ENCODE peak calls at places on chromosomes 1 and 21, in five cellular contexts. One of them, this sample, is unnamed. For H3K4me1, the result is how much of the 10 kb centered on the place peaks cover.

GRCh38 chr1:39204441-39205081 is at the start of gene MACF1:
- DNase-seq in sigmoid colon: peak
- DNase-seq in stomach: peak
- DNase-seq in tibial artery: peak
- DNase-seq in tibial nerve: peak
- DNase-seq in this sample: no peak

GRCh38 chr1:37484325-37485051 is 10.1 kb downstream of the ZC3H12A start:
- DNase-seq in stomach: peak
- DNase-seq in sigmoid colon: no peak
- DNase-seq in tibial nerve: no peak
- DNase-seq in tibial artery: peak
- DNase-seq in this sample: no peak

GRCh38 chr1:8348777-8349472 is 31.0 kb downstream of the SLC45A1 start:
- DNase-seq in tibial artery: peak
- DNase-seq in sigmoid colon: no peak
- DNase-seq in tibial nerve: no peak
- DNase-seq in stomach: peak
- DNase-seq in this sample: peak

GRCh38 chr1:79737193-79737592 is 730.7 kb upstream of the ADGRL4 start:
- DNase-seq in sigmoid colon: no peak
- DNase-seq in tibial nerve: no peak
- DNase-seq in tibial artery: no peak
- DNase-seq in stomach: no peak
- DNase-seq in this sample: no peak

GRCh38 chr1:231938651-231939050 is 312.1 kb downstream of the DISC1 start:
- DNase-seq in stomach: no peak
- DNase-seq in sigmoid colon: no peak
- DNase-seq in tibial nerve: no peak
- DNase-seq in tibial artery: no peak
- DNase-seq in this sample: no peak

GRCh38 chr1:70863256-70863655 is 184.4 kb downstream of the PTGER3 start:
- DNase-seq in sigmoid colon: no peak
- DNase-seq in tibial artery: no peak
- DNase-seq in tibial nerve: no peak
- DNase-seq in stomach: no peak
- DNase-seq in this sample: no peak

GRCh38 chr1:172960454-172961208 is 90.1 kb downstream of the TNFSF18 start:
- DNase-seq in tibial artery: no peak
- DNase-seq in stomach: peak
- DNase-seq in tibial nerve: no peak
- DNase-seq in sigmoid colon: no peak
- DNase-seq in this sample: no peak

GRCh38 chr1:94236021-94236491 is 1.3 kb downstream of the ARHGAP29 start:
- DNase-seq in sigmoid colon: no peak
- DNase-seq in tibial nerve: no peak
- DNase-seq in tibial artery: no peak
- DNase-seq in stomach: no peak
- DNase-seq in this sample: no peak

GRCh38 chr1:111516008-111516535 is 12.6 kb upstream of the ADORA3 start:
- DNase-seq in tibial nerve: no peak
- DNase-seq in stomach: peak
- DNase-seq in tibial artery: peak
- DNase-seq in sigmoid colon: peak
- DNase-seq in this sample: peak

GRCh38 chr1:151639466-151639865 is 27.6 kb downstream of the SNX27 start:
- DNase-seq in tibial nerve: no peak
- DNase-seq in tibial artery: no peak
- DNase-seq in sigmoid colon: no peak
- DNase-seq in stomach: no peak
- DNase-seq in this sample: peak

GRCh38 chr1:248814351-248814750 is 11.4 kb downstream of the SH3BP5L start:
- DNase-seq in sigmoid colon: no peak
- DNase-seq in tibial artery: no peak
- DNase-seq in tibial nerve: no peak
- DNase-seq in stomach: no peak
- DNase-seq in this sample: no peak

GRCh38 chr1:39105061-39105840 is 79.1 kb downstream of the NDUFS5 start:
- DNase-seq in tibial artery: peak
- DNase-seq in sigmoid colon: peak
- DNase-seq in stomach: peak
- DNase-seq in tibial nerve: peak
- DNase-seq in this sample: peak

GRCh38 chr1:198171667-198172294 is 15.0 kb downstream of the NEK7 start:
- DNase-seq in tibial nerve: no peak
- DNase-seq in sigmoid colon: no peak
- DNase-seq in stomach: no peak
- DNase-seq in tibial artery: no peak
- DNase-seq in this sample: no peak

GRCh38 chr1:244074559-244075171 is 23.6 kb downstream of the ZBTB18 start:
- DNase-seq in tibial nerve: no peak
- DNase-seq in stomach: peak
- DNase-seq in sigmoid colon: no peak
- DNase-seq in tibial artery: no peak
- DNase-seq in this sample: no peak

GRCh38 chr1:219324171-219324570 is 150.5 kb downstream of the LYPLAL1 start:
- DNase-seq in sigmoid colon: no peak
- DNase-seq in tibial nerve: no peak
- DNase-seq in tibial artery: no peak
- DNase-seq in stomach: no peak
- DNase-seq in this sample: no peak

GRCh38 chr21:37153935-37154350 is 80.9 kb downstream of the TTC3 start:
- DNase-seq in tibial nerve: no peak
- DNase-seq in stomach: peak
- DNase-seq in tibial artery: no peak
- DNase-seq in sigmoid colon: peak
- DNase-seq in this sample: peak

GRCh38 chr1:172449012-172449584 is 5.2 kb upstream of the PIGC start:
- DNase-seq in stomach: no peak
- DNase-seq in tibial artery: no peak
- DNase-seq in tibial nerve: no peak
- DNase-seq in sigmoid colon: no peak
- DNase-seq in this sample: peak

GRCh38 chr21:38416791-38417190 is 81.5 kb downstream of the ERG start:
- DNase-seq in tibial nerve: no peak
- DNase-seq in stomach: no peak
- DNase-seq in tibial artery: no peak
- DNase-seq in sigmoid colon: no peak
- DNase-seq in this sample: no peak

GRCh38 chr1:176884286-176884685 is 280.2 kb downstream of the ASTN1 start:
- DNase-seq in sigmoid colon: no peak
- DNase-seq in stomach: no peak
- DNase-seq in tibial artery: no peak
- DNase-seq in tibial nerve: no peak
- DNase-seq in this sample: no peak

GRCh38 chr1:48674641-48675040 is 102.0 kb downstream of the BEND5 start:
- DNase-seq in tibial artery: no peak
- DNase-seq in tibial nerve: no peak
- DNase-seq in stomach: no peak
- DNase-seq in sigmoid colon: no peak
- DNase-seq in this sample: no peak

GRCh38 chr1:205015241-205015640 is 27.8 kb upstream of the CNTN2 start:
- DNase-seq in tibial nerve: no peak
- DNase-seq in stomach: no peak
- DNase-seq in tibial artery: no peak
- DNase-seq in sigmoid colon: no peak
- DNase-seq in this sample: no peak

GRCh38 chr1:156122519-156123355 is 8.2 kb downstream of the LMNA start:
- DNase-seq in sigmoid colon: peak
- DNase-seq in tibial nerve: no peak
- DNase-seq in stomach: peak
- DNase-seq in tibial artery: peak
- DNase-seq in this sample: peak

GRCh38 chr1:39086386-39087108 is 60.4 kb downstream of the NDUFS5 start:
- DNase-seq in sigmoid colon: no peak
- DNase-seq in tibial artery: no peak
- DNase-seq in tibial nerve: no peak
- DNase-seq in stomach: no peak
- DNase-seq in this sample: no peak

GRCh38 chr1:6174621-6175410 is 5.3 kb downstream of the CHD5 start:
- DNase-seq in tibial artery: no peak
- DNase-seq in sigmoid colon: no peak
- DNase-seq in stomach: no peak
- DNase-seq in tibial nerve: no peak
- DNase-seq in this sample: no peak

GRCh38 chr21:39774252-39774651 is 29.3 kb downstream of the IGSF5 start:
- DNase-seq in tibial artery: no peak
- DNase-seq in tibial nerve: no peak
- DNase-seq in stomach: no peak
- DNase-seq in sigmoid colon: no peak
- DNase-seq in this sample: peak

GRCh38 chr1:151372411-151372934 is at the start of gene SELENBP1:
- DNase-seq in sigmoid colon: peak
- DNase-seq in tibial nerve: peak
- DNase-seq in stomach: peak
- DNase-seq in tibial artery: peak
- DNase-seq in this sample: peak

GRCh38 chr1:76827066-76827465 is 40.2 kb upstream of the ST6GALNAC5 start:
- DNase-seq in tibial nerve: no peak
- DNase-seq in sigmoid colon: no peak
- DNase-seq in tibial artery: no peak
- DNase-seq in stomach: no peak
- DNase-seq in this sample: no peak

GRCh38 chr1:202072211-202072610 is 50.5 kb upstream of the GPR37L1 start:
- DNase-seq in tibial nerve: no peak
- DNase-seq in tibial artery: no peak
- DNase-seq in stomach: peak
- DNase-seq in sigmoid colon: no peak
- DNase-seq in this sample: peak

GRCh38 chr1:16409536-16410152 is 27.6 kb downstream of the SPATA21 start:
- DNase-seq in tibial nerve: no peak
- DNase-seq in stomach: no peak
- DNase-seq in tibial artery: no peak
- DNase-seq in sigmoid colon: no peak
- DNase-seq in this sample: no peak

GRCh38 chr1:30757196-30757949 is at the start of gene LAPTM5:
- DNase-seq in stomach: peak
- DNase-seq in tibial nerve: no peak
- DNase-seq in sigmoid colon: peak
- DNase-seq in tibial artery: peak
- DNase-seq in this sample: no peak

GRCh38 chr1:36109041-36109679 is 15.9 kb downstream of the COL8A2 start:
- DNase-seq in tibial nerve: no peak
- DNase-seq in stomach: no peak
- DNase-seq in tibial artery: no peak
- DNase-seq in sigmoid colon: no peak
- DNase-seq in this sample: no peak

GRCh38 chr1:228753933-228754332 is 18.7 kb downstream of the RHOU start:
- DNase-seq in tibial nerve: no peak
- DNase-seq in tibial artery: no peak
- DNase-seq in stomach: no peak
- DNase-seq in sigmoid colon: no peak
- DNase-seq in this sample: no peak

GRCh38 chr1:16162163-16162822 is 6.4 kb upstream of the EPHA2 start:
- DNase-seq in sigmoid colon: no peak
- DNase-seq in tibial nerve: no peak
- DNase-seq in tibial artery: no peak
- DNase-seq in stomach: peak
- DNase-seq in this sample: peak

GRCh38 chr1:81142099-81142776 is 658.5 kb upstream of the ADGRL2 start:
- DNase-seq in tibial artery: no peak
- DNase-seq in stomach: no peak
- DNase-seq in sigmoid colon: no peak
- DNase-seq in tibial nerve: no peak
- DNase-seq in this sample: peak

DNA sequence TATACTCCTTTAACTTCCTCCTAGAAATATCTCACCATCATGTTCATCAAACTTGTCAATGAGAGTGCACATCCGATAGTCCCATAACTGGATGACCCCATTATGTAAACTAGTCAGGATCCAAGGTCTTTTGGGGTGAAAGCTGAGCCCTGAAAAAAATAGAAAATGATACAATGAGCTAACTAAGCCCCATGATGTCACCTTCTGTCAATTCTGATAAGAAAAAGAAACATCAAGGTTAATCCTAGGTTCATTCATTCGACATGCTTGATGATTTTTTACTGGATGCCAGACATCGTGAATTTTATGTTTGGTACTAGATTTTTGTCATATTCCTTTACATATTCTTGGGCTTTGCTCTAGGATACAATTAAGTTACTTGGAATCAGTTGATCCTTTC is 2.9 kb downstream of the COPA start:
- DNase-seq in tibial artery: no peak
- DNase-seq in sigmoid colon: no peak
- DNase-seq in stomach: no peak
- DNase-seq in tibial nerve: no peak
- DNase-seq in this sample: no peak
- H3K4me1 ChIP-seq in tibial artery: under half
- H3K4me1 ChIP-seq in sigmoid colon: under half
- H3K4me1 ChIP-seq in stomach: under half
- H3K4me1 ChIP-seq in tibial nerve: half or more
- H3K4me1 ChIP-seq in this sample: under half

GRCh38 chr1:222933273-222933672 is 118.4 kb downstream of the DISP1 start:
- DNase-seq in tibial nerve: no peak
- DNase-seq in tibial artery: no peak
- DNase-seq in stomach: no peak
- DNase-seq in sigmoid colon: no peak
- DNase-seq in this sample: no peak

GRCh38 chr1:222935239-222935900 is 120.5 kb downstream of the DISP1 start:
- DNase-seq in stomach: no peak
- DNase-seq in tibial nerve: no peak
- DNase-seq in sigmoid colon: no peak
- DNase-seq in tibial artery: no peak
- DNase-seq in this sample: no peak

GRCh38 chr1:222928212-222928611 is 113.4 kb downstream of the DISP1 start:
- DNase-seq in stomach: peak
- DNase-seq in tibial nerve: peak
- DNase-seq in tibial artery: no peak
- DNase-seq in sigmoid colon: peak
- DNase-seq in this sample: peak

GRCh38 chr1:222930097-222930496 is 115.3 kb downstream of the DISP1 start:
- DNase-seq in tibial nerve: no peak
- DNase-seq in sigmoid colon: no peak
- DNase-seq in stomach: no peak
- DNase-seq in tibial artery: no peak
- DNase-seq in this sample: no peak

GRCh38 chr1:222931018-222931417 is 116.2 kb downstream of the DISP1 start:
- DNase-seq in tibial artery: no peak
- DNase-seq in sigmoid colon: no peak
- DNase-seq in stomach: no peak
- DNase-seq in tibial nerve: no peak
- DNase-seq in this sample: no peak
- H3K27ac ChIP-seq in tibial artery: no peak
- H3K27ac ChIP-seq in sigmoid colon: peak
- H3K27ac ChIP-seq in stomach: no peak
- H3K27ac ChIP-seq in tibial nerve: no peak
- H3K27ac ChIP-seq in this sample: no peak

GRCh38 chr1:90262791-90263190 is 267.9 kb downstream of the ZNF326 start:
- DNase-seq in sigmoid colon: no peak
- DNase-seq in tibial artery: no peak
- DNase-seq in tibial nerve: no peak
- DNase-seq in stomach: no peak
- DNase-seq in this sample: no peak
- H3K4me1 ChIP-seq in sigmoid colon: under half
- H3K4me1 ChIP-seq in tibial artery: under half
- H3K4me1 ChIP-seq in tibial nerve: under half
- H3K4me1 ChIP-seq in stomach: under half
- H3K4me1 ChIP-seq in this sample: under half

GRCh38 chr1:25467193-25467592 is 36.5 kb downstream of the MACO1 start:
- DNase-seq in sigmoid colon: no peak
- DNase-seq in stomach: no peak
- DNase-seq in tibial artery: no peak
- DNase-seq in tibial nerve: no peak
- DNase-seq in this sample: no peak
- H3K27ac ChIP-seq in sigmoid colon: no peak
- H3K27ac ChIP-seq in stomach: no peak
- H3K27ac ChIP-seq in tibial artery: no peak
- H3K27ac ChIP-seq in tibial nerve: no peak
- H3K27ac ChIP-seq in this sample: no peak